ENCODE peak calls at places on chromosomes 3 and 15, in six cellular contexts. H, Y, P, W, E and U are unnamed samples.

GRCh38 chr3:80526153-80526552 is 758.4 kb upstream of the ROBO1 start:
- DNase-seq in H (no peak), Y (no peak), P (no peak), W (no peak), E (no peak), U (no peak)

GRCh38 chr15:92687183-92687582 is 31.6 kb upstream of the FAM174B start:
- DNase-seq in H (no peak), Y (no peak), P (no peak), W (no peak), E (no peak), U (no peak)

GRCh38 chr3:7504886-7505775 is 644.2 kb downstream of the GRM7 start:
- DNase-seq in H (no peak), Y (no peak), P (no peak), W (peak), E (peak), U (no peak)

GRCh38 chr3:36890261-36890660 is 54.6 kb downstream of the TRANK1 start:
- DNase-seq in H (no peak), Y (no peak), P (no peak), W (no peak), E (no peak), U (no peak)

GRCh38 chr3:29537889-29538609 is 257.2 kb downstream of the RBMS3 start:
- DNase-seq in H (no peak), Y (no peak), P (no peak), W (no peak), E (no peak), U (no peak)

GRCh38 chr3:154122912-154123559 is 1.8 kb downstream of the ARHGEF26 start:
- DNase-seq in H (no peak), Y (no peak), P (no peak), W (peak), E (no peak), U (no peak)

GRCh38 chr15:48650931-48651330 is 5.4 kb upstream of the FBN1 start:
- DNase-seq in H (no peak), Y (no peak), P (no peak), W (no peak), E (no peak), U (no peak)

GRCh38 chr3:172877011-172877410 is 126.5 kb downstream of the ECT2 start:
- DNase-seq in H (no peak), Y (no peak), P (no peak), W (no peak), E (no peak), U (no peak)

GRCh38 chr3:102206506-102207145 is 228.2 kb upstream of the ZPLD1 start:
- DNase-seq in H (no peak), Y (no peak), P (no peak), W (no peak), E (no peak), U (no peak)

GRCh38 chr3:99505646-99506269 is 132.6 kb upstream of the COL8A1 start:
- DNase-seq in H (no peak), Y (peak), P (no peak), W (no peak), E (no peak), U (no peak)

GRCh38 chr3:139480585-139480984 is 4.3 kb upstream of the RBP2 start:
- DNase-seq in H (no peak), Y (no peak), P (no peak), W (no peak), E (no peak), U (no peak)

GRCh38 chr15:40150163-40150925 is 10.5 kb upstream of the BUB1B start:
- DNase-seq in H (no peak), Y (no peak), P (no peak), W (peak), E (peak), U (no peak)

GRCh38 chr15:79779739-79780138 is 117.1 kb downstream of the MTHFS start:
- DNase-seq in H (no peak), Y (peak), P (no peak), W (no peak), E (no peak), U (no peak)

GRCh38 chr15:44595656-44596510 is 58.9 kb downstream of the EIF3J start:
- DNase-seq in H (no peak), Y (no peak), P (no peak), W (no peak), E (no peak), U (no peak)

GRCh38 chr15:43518073-43518761 is 809 bp downstream of the MAP1A start:
- DNase-seq in H (peak), Y (no peak), P (no peak), W (no peak), E (no peak), U (peak)

GRCh38 chr3:50340404-50341329 is at the start of gene RASSF1:
- DNase-seq in H (peak), Y (no peak), P (no peak), W (no peak), E (no peak), U (no peak)

GRCh38 chr3:141561426-141562034 is 74.7 kb downstream of the RASA2 start:
- DNase-seq in H (peak), Y (no peak), P (no peak), W (peak), E (peak), U (peak)

GRCh38 chr3:105827959-105828358 is 40.9 kb downstream of the CBLB start:
- DNase-seq in H (peak), Y (no peak), P (peak), W (peak), E (peak), U (peak)

GRCh38 chr3:184380210-184380626 is 364 bp downstream of the CHRD start:
- DNase-seq in H (peak), Y (no peak), P (no peak), W (peak), E (no peak), U (peak)

GRCh38 chr15:45892182-45892581 is 257.4 kb downstream of the SQOR start:
- DNase-seq in H (no peak), Y (no peak), P (no peak), W (no peak), E (no peak), U (no peak)
- TF ChIP-seq JUND in H (no peak), Y (no peak), P (no peak), W (no peak), E (no peak), U (no peak)

DNA sequence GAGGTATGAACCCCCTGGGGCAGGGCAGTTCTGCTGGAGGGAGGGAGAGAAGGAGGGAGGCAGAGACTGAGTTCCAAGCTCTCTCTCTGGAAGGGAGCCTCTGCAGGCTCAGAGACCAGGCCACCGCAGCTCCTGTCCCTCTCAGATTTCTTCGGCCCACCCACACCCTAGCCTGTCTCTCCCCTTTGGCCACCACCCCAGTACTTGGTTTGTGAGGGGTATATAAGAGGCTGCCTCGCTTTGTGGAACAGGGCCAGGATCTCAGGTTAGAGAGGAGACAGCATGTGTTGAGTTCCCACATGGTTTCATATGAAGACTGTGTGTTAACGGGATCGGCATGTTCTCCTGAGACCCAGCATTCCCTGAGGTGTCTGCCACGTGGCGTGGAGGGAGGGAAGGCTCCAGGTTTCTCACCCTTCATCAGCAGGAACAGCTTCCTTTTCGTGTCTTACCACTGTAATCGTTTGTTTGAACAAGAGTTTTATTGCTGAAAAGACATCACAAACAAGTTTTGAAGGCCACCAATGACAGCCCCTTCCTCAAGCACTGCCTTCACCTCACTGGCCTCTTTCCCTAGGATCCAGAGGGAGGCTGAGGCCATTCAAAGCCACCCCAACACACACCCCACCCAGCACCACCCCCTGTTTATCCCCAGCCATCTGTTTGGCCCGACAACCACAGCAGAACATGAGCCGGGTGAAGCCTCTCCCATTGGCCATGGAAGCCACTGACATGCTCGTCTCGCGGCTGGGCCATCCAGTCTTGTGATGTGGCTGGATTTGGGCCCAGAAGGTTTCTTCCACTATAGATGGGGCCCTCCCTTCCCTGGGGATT is 9.8 kb downstream of the BHLHE40 start:
- DNase-seq in H (peak), Y (no peak), P (no peak), W (no peak), E (no peak), U (no peak)
- H2AFZ ChIP-seq in H (peak), Y (no peak), P (peak), W (peak), E (peak), U (no peak)

DNA sequence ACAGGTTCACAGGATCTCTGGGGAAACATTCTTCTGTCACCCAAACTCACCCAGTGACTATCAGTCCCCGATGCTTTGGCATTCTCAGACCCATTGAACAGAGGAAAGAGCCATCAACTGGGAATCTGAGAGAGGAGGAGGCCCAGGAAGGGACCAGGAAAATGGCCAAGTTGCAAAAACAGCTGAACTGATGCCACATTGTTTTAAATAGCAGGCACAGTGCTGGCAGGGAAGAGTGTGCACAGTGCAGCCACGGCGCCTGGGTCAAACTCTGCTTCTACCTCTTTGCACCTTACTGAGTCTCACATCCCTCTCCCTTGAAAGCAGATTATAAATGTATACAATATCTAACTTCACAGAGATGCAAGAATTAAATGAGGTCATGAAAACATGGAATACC is 66.4 kb downstream of the SRGAP3 start:
- DNase-seq in H (no peak), Y (no peak), P (no peak), W (no peak), E (no peak), U (no peak)
- TF ChIP-seq JUND in H (no peak), Y (no peak), P (no peak), W (no peak), E (no peak), U (no peak)

GRCh38 chr3:4687167-4687566 is 194.0 kb downstream of the ITPR1 start:
- DNase-seq in H (peak), Y (no peak), P (no peak), W (peak), E (no peak), U (no peak)
- H2AFZ ChIP-seq in H (no peak), Y (no peak), P (no peak), W (no peak), E (no peak), U (no peak)

GRCh38 chr3:24406900-24407299 is 87.8 kb downstream of the THRB start:
- DNase-seq in H (no peak), Y (no peak), P (no peak), W (no peak), E (no peak), U (no peak)
- TF ChIP-seq JUND in H (no peak), Y (no peak), P (no peak), W (no peak), E (no peak), U (no peak)

GRCh38 chr3:128505771-128506170 is 12.8 kb upstream of the GATA2 start:
- DNase-seq in H (no peak), Y (no peak), P (no peak), W (no peak), E (no peak), U (no peak)
- H2AFZ ChIP-seq in H (no peak), Y (no peak), P (no peak), W (no peak), E (no peak), U (no peak)

GRCh38 chr3:11711826-11712225 is 68.1 kb upstream of the VGLL4 start:
- DNase-seq in H (no peak), Y (no peak), P (no peak), W (no peak), E (no peak), U (no peak)
- TF ChIP-seq JUND in H (no peak), Y (no peak), P (no peak), W (no peak), E (no peak), U (no peak)

GRCh38 chr3:22608721-22609120 is 594.4 kb upstream of the UBE2E2 start:
- DNase-seq in H (no peak), Y (no peak), P (no peak), W (no peak), E (no peak), U (no peak)
- H2AFZ ChIP-seq in H (no peak), Y (no peak), P (no peak), W (no peak), E (no peak), U (peak)

GRCh38 chr3:188575501-188575900 is 421.5 kb downstream of the LPP start:
- DNase-seq in H (no peak), Y (no peak), P (no peak), W (no peak), E (no peak), U (no peak)

GRCh38 chr3:188581791-188582190 is 427.8 kb downstream of the LPP start:
- DNase-seq in H (no peak), Y (no peak), P (no peak), W (no peak), E (no peak), U (no peak)

GRCh38 chr3:188581365-188581764 is 427.4 kb downstream of the LPP start:
- DNase-seq in H (no peak), Y (no peak), P (no peak), W (peak), E (no peak), U (no peak)

GRCh38 chr3:188577539-188577938 is 423.6 kb downstream of the LPP start:
- DNase-seq in H (no peak), Y (no peak), P (no peak), W (no peak), E (no peak), U (no peak)

GRCh38 chr3:188578579-188579363 is 424.8 kb downstream of the LPP start:
- DNase-seq in H (no peak), Y (no peak), P (no peak), W (no peak), E (no peak), U (no peak)
- TF ChIP-seq JUND in H (no peak), Y (no peak), P (no peak), W (no peak), E (no peak), U (peak)

DNA sequence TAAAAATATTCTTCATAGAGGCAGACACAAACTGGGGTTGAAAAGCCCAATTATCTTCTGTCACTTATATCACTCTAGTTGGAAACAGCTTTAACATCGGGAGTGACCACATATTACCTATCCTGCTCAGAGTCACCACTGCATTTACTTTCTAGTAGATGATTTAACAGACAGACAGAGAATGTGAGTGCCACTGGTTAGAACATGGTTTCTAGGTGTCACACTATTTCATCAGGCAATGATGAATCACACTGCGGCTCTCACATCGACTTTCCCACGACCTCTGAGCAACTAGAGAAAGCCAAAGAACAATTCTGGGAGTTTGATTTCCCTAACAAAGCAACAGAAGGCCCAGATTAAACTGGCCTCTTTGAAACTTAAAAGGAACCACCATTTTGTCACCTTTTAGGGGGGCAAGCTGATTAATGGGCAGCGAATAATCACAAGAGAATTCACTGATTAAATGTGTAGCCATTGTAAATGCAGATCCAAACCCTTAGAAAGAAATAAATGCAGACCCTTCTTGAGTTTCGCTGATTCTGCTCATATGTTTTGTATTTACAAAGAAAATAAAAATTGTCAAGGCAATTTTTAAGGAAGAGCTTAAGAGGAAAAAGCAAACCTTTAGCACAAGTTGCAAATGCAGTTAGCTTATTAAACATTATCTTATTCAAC is 112.6 kb upstream of the KBTBD8 start:
- DNase-seq in H (no peak), Y (no peak), P (no peak), W (no peak), E (peak), U (no peak)
- H2AFZ ChIP-seq in H (no peak), Y (no peak), P (peak), W (no peak), E (no peak), U (no peak)